ENCODE peak calls at places on chromosomes 16 and 17, in four cellular contexts. Y, T, H and E are unnamed samples.

GRCh38 chr17:77770331-77771105 is 188.0 kb upstream of the TNRC6C start:
- DNase-seq in T (no peak), H (no peak), Y (peak), E (no peak)

GRCh38 chr17:32631341-32632109 is 144.7 kb downstream of the CDK5R1 start:
- DNase-seq in Y (no peak), H (no peak), T (no peak), E (no peak)

GRCh38 chr16:81582655-81583441 is 138.2 kb downstream of the CMIP start:
- DNase-seq in H (no peak), Y (no peak), T (no peak), E (peak)

GRCh38 chr16:70706948-70707465 is 21.2 kb upstream of the MTSS2 start:
- DNase-seq in H (no peak), T (no peak), Y (no peak), E (no peak)

GRCh38 chr16:11506816-11507305 is 79.9 kb downstream of the LITAF start:
- DNase-seq in H (no peak), Y (peak), T (no peak), E (no peak)

GRCh38 chr17:78322858-78323455 is 36.9 kb downstream of the SOCS3 start:
- DNase-seq in T (no peak), Y (no peak), H (no peak), E (no peak)

GRCh38 chr17:77382966-77383612 is 242.3 kb downstream of the SEC14L1 start:
- DNase-seq in T (no peak), H (no peak), Y (no peak), E (no peak)

GRCh38 chr16:77919761-77920415 is 102.5 kb upstream of the CLEC3A start:
- DNase-seq in T (no peak), H (no peak), Y (no peak), E (no peak)

GRCh38 chr17:3032258-3033247 is 30.9 kb downstream of the OR1D5 start:
- DNase-seq in T (no peak), H (no peak), Y (no peak), E (no peak)

GRCh38 chr17:61635913-61636432 is 45.0 kb upstream of the NACA2 start:
- DNase-seq in Y (peak), T (peak), H (peak), E (peak)

GRCh38 chr17:63998721-63999679 is 849 bp downstream of the PRR29 start:
- DNase-seq in T (no peak), Y (peak), H (no peak), E (no peak)

GRCh38 chr17:50279639-50280038 is 5.4 kb downstream of the TMEM92 start:
- DNase-seq in H (no peak), Y (no peak), T (no peak), E (no peak)

GRCh38 chr16:21167360-21167759 is 8.9 kb downstream of the LDAF1 start:
- DNase-seq in H (no peak), Y (no peak), T (no peak), E (no peak)

GRCh38 chr16:73126453-73126853 is 78.5 kb upstream of the ZFHX3 start:
- DNase-seq in Y (no peak), H (no peak), T (no peak), E (peak)

GRCh38 chr17:59365383-59365981 is 34.0 kb downstream of the YPEL2 start:
- DNase-seq in T (no peak), H (no peak), Y (peak), E (peak)

GRCh38 chr16:2858245-2859025 is 465 bp upstream of the PRSS22 start:
- DNase-seq in H (no peak), Y (no peak), T (peak), E (no peak)

GRCh38 chr17:39704821-39705551 is 5.1 kb downstream of the ERBB2 start:
- DNase-seq in Y (no peak), H (no peak), T (peak), E (no peak)

GRCh38 chr17:59361916-59362810 is 30.7 kb downstream of the YPEL2 start:
- DNase-seq in T (no peak), Y (no peak), H (peak), E (no peak)

GRCh38 chr17:47077576-47077975 is 98.5 kb upstream of the RPRML start:
- DNase-seq in T (no peak), Y (no peak), H (no peak), E (no peak)

GRCh38 chr17:49454050-49454449 is 39.4 kb upstream of the PHB1 start:
- DNase-seq in Y (no peak), T (no peak), H (no peak), E (peak)

GRCh38 chr16:49564577-49565224 is 191.1 kb downstream of the C16orf78 start:
- DNase-seq in H (no peak), Y (no peak), T (no peak), E (no peak)

GRCh38 chr16:59459811-59460210 is 725.7 kb upstream of the GOT2 start:
- DNase-seq in Y (no peak), H (no peak), T (no peak), E (no peak)

GRCh38 chr17:63774982-63775290 is 966 bp downstream of the DDX42 start:
- DNase-seq in H (no peak), Y (no peak), T (no peak), E (no peak)

GRCh38 chr16:66121466-66121865 is 245.0 kb upstream of the CDH5 start:
- DNase-seq in Y (no peak), T (no peak), H (no peak), E (no peak)

GRCh38 chr16:66115373-66115772 is 251.1 kb upstream of the CDH5 start:
- DNase-seq in Y (peak), T (no peak), H (no peak), E (no peak)

GRCh38 chr16:66120656-66121055 is 245.8 kb upstream of the CDH5 start:
- DNase-seq in T (no peak), Y (no peak), H (no peak), E (no peak)

GRCh38 chr16:66116163-66116792 is 250.2 kb upstream of the CDH5 start:
- DNase-seq in H (no peak), T (no peak), Y (no peak), E (no peak)
- TF ChIP-seq TCF7 in H (no peak), T (no peak), Y (no peak), E (no peak)

DNA sequence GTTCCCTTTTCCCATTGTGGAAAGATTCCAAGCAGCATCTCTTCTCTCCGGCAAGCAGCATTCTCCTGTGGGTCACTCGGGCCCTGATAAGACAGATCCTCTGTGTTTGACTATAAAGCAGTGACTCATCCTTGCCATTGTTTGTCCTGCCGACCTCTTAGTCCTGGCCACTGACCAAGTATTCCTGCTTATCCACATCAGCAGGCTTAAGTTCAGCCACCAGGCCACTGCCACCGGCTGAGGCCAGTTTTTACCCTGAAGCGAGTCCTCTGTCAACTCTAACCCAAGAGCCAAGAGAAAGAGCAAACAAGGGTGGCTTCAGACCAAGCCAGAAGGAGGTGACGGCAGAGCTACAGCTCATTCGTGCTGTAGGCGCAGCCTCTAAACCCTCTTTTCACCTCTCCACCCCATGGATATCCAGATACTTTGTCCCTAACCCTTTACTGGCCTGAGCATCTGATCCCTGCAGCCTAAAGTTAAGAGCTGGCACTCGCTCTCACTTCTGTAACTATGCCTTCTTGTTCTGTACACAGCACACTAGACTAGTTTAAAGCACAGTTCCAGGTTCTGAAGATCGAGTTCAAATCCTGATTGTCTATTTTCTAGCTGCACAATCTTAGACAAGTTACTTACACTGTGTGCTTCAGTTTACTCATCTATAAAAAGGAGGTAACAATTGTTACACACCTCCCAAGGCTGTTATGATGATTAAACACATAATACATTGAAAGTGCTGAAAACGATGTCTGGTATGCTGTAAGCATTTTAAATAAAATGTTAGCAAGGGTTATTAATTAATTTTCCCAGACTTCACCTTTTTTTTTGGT is 31.0 kb downstream of the SOX9 start:
- DNase-seq in Y (peak), H (no peak), T (peak), E (peak)
- TF ChIP-seq CREM in Y (no peak), H (no peak), T (no peak), E (peak)

GRCh38 chr17:73156887-73157870 is 7.6 kb upstream of the SSTR2 start:
- DNase-seq in Y (no peak), H (peak), T (no peak), E (no peak)
- TF ChIP-seq TCF7 in Y (no peak), H (no peak), T (no peak), E (no peak)

DNA sequence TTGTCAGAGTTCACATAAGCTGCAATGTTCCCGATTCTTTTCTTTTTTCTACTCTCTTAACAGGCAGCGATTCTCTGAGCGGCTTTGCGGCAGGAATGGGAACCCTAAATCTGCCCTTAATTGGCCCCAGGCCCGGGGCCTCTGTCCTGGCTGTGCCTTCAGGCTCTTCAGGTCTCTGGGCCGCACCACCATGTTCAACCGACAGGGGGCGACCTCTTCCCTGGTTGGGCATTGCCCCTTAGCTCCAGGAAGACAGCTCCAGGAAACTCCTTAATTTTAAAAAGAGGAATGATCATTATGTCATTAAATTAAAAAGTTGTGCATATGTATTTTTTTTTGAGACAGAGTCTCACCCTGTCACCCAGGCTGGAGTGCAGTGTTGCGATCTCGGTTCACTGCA is 20.3 kb downstream of the CACNG5 start:
- DNase-seq in T (peak), H (no peak), Y (peak), E (no peak)
- TF ChIP-seq CREM in T (no peak), H (no peak), Y (no peak), E (no peak)

GRCh38 chr17:60391419-60392041 is 403 bp downstream of the USP32 start:
- DNase-seq in H (no peak), Y (no peak), T (peak), E (no peak)
- TF ChIP-seq TCF7 in H (no peak), Y (no peak), T (no peak), E (no peak)